ENCODE peak calls at places on chromosome 16, in five cellular contexts. One of them, this sample, is unnamed.

GRCh38 chr16:82199209-82199608 is 29.2 kb upstream of the MPHOSPH6 start:
- DNase-seq in heart right ventricle: no peak
- DNase-seq in DND-41: no peak
- DNase-seq in A549: no peak
- DNase-seq in ovary: no peak
- DNase-seq in this sample: no peak

GRCh38 chr16:88005148-88005547 is 53.9 kb downstream of the BANP start:
- DNase-seq in DND-41: no peak
- DNase-seq in ovary: no peak
- DNase-seq in heart right ventricle: no peak
- DNase-seq in A549: no peak
- DNase-seq in this sample: no peak

GRCh38 chr16:78289844-78290277 is 190.4 kb downstream of the WWOX start:
- DNase-seq in A549: no peak
- DNase-seq in DND-41: no peak
- DNase-seq in heart right ventricle: no peak
- DNase-seq in ovary: no peak
- DNase-seq in this sample: no peak

GRCh38 chr16:85879975-85880831 is 18.8 kb upstream of the IRF8 start:
- DNase-seq in heart right ventricle: no peak
- DNase-seq in ovary: no peak
- DNase-seq in DND-41: no peak
- DNase-seq in A549: no peak
- DNase-seq in this sample: peak; percentile 59

GRCh38 chr16:78500659-78501226 is 401.3 kb downstream of the WWOX start:
- DNase-seq in ovary: no peak
- DNase-seq in DND-41: no peak
- DNase-seq in A549: no peak
- DNase-seq in heart right ventricle: no peak
- DNase-seq in this sample: no peak

GRCh38 chr16:77214411-77215138 is 15.4 kb downstream of the SYCE1L start:
- DNase-seq in heart right ventricle: no peak
- DNase-seq in DND-41: no peak
- DNase-seq in A549: no peak
- DNase-seq in ovary: no peak
- DNase-seq in this sample: no peak

GRCh38 chr16:69179255-69180010 is 7.5 kb upstream of the SNTB2 start:
- DNase-seq in A549: no peak
- DNase-seq in heart right ventricle: peak; percentile 55
- DNase-seq in ovary: peak; percentile 81
- DNase-seq in DND-41: no peak
- DNase-seq in this sample: no peak

GRCh38 chr16:85151603-85152413 is 39.5 kb upstream of the CIBAR2 start:
- DNase-seq in ovary: peak; percentile 80
- DNase-seq in DND-41: no peak
- DNase-seq in A549: no peak
- DNase-seq in heart right ventricle: peak; percentile 83
- DNase-seq in this sample: peak; percentile 82

GRCh38 chr16:30005341-30006094 is 5.3 kb downstream of the DOC2A start:
- DNase-seq in heart right ventricle: no peak
- DNase-seq in DND-41: peak; percentile 49
- DNase-seq in ovary: peak; percentile 46
- DNase-seq in A549: peak; percentile 90
- DNase-seq in this sample: peak; percentile 84

GRCh38 chr16:49620158-49620867 is 235.6 kb downstream of the ZNF423 start:
- DNase-seq in ovary: peak; percentile 82
- DNase-seq in DND-41: no peak
- DNase-seq in heart right ventricle: peak; percentile 89
- DNase-seq in A549: peak; percentile 44
- DNase-seq in this sample: no peak

GRCh38 chr16:85461814-85462404 is 151.2 kb upstream of the GSE1 start:
- DNase-seq in heart right ventricle: peak; percentile 33
- DNase-seq in DND-41: peak; percentile 75
- DNase-seq in A549: no peak
- DNase-seq in ovary: peak; percentile 70
- DNase-seq in this sample: no peak

GRCh38 chr16:74661064-74661463 is 5.6 kb downstream of the RFWD3 start:
- DNase-seq in ovary: no peak
- DNase-seq in heart right ventricle: no peak
- DNase-seq in A549: no peak
- DNase-seq in DND-41: no peak
- DNase-seq in this sample: no peak

GRCh38 chr16:74667215-74667765 is 613 bp upstream of the RFWD3 start:
- DNase-seq in DND-41: peak; percentile 79
- DNase-seq in ovary: peak; percentile 41
- DNase-seq in A549: no peak
- DNase-seq in heart right ventricle: peak; percentile 31
- DNase-seq in this sample: peak; percentile 25

GRCh38 chr16:74666010-74666421 is 661 bp downstream of the RFWD3 start:
- DNase-seq in DND-41: no peak
- DNase-seq in ovary: no peak
- DNase-seq in A549: no peak
- DNase-seq in heart right ventricle: no peak
- DNase-seq in this sample: no peak

GRCh38 chr16:74666425-74667214 is at the start of gene RFWD3:
- DNase-seq in heart right ventricle: peak; percentile 91
- DNase-seq in DND-41: peak; percentile 98
- DNase-seq in A549: peak; percentile 100
- DNase-seq in ovary: peak; percentile 95
- DNase-seq in this sample: peak; percentile 98
- TF ChIP-seq CTCF in heart right ventricle: no peak
- TF ChIP-seq CTCF in DND-41: no peak
- TF ChIP-seq CTCF in A549: no peak
- TF ChIP-seq CTCF in ovary: no peak
- TF ChIP-seq CTCF in this sample: peak; percentile 1

GRCh38 chr16:56741399-56741798 is 11.5 kb downstream of the NUP93 start:
- DNase-seq in A549: no peak
- DNase-seq in DND-41: no peak
- DNase-seq in ovary: no peak
- DNase-seq in heart right ventricle: no peak
- DNase-seq in this sample: no peak

GRCh38 chr16:56742030-56742984 is 12.4 kb downstream of the NUP93 start:
- DNase-seq in ovary: no peak
- DNase-seq in A549: no peak
- DNase-seq in DND-41: no peak
- DNase-seq in heart right ventricle: no peak
- DNase-seq in this sample: no peak

GRCh38 chr16:56744996-56745640 is 15.2 kb downstream of the NUP93 start:
- DNase-seq in DND-41: no peak
- DNase-seq in A549: no peak
- DNase-seq in ovary: no peak
- DNase-seq in heart right ventricle: no peak
- DNase-seq in this sample: no peak

GRCh38 chr16:56747486-56748045 is 17.6 kb downstream of the NUP93 start:
- DNase-seq in DND-41: no peak
- DNase-seq in ovary: no peak
- DNase-seq in heart right ventricle: no peak
- DNase-seq in A549: no peak
- DNase-seq in this sample: no peak

DNA sequence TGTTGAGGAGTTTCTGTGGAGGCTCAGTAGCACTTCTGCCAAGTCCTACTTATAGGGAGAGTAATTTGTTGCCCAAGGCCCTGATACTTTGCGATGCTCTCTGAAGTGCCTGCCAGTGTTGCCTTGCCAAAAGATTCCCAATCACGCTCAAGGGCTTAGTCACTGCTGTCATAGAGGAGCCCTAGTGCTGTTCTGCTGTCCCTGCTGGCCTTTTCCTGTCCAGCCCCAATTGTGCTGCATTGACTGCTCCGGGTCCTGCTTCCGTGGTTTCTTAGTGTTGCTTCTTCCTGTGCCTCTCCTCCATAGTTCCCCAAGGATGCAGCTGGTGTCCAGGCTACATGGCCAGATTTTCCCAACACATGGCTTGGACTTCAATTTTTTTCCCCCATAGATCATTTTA is 13.9 kb downstream of the NUP93 start:
- DNase-seq in ovary: no peak
- DNase-seq in A549: no peak
- DNase-seq in DND-41: no peak
- DNase-seq in heart right ventricle: no peak
- DNase-seq in this sample: no peak
- TF ChIP-seq CTCF in ovary: no peak
- TF ChIP-seq CTCF in A549: no peak
- TF ChIP-seq CTCF in DND-41: no peak
- TF ChIP-seq CTCF in heart right ventricle: peak; percentile 14
- TF ChIP-seq CTCF in this sample: no peak

DNA sequence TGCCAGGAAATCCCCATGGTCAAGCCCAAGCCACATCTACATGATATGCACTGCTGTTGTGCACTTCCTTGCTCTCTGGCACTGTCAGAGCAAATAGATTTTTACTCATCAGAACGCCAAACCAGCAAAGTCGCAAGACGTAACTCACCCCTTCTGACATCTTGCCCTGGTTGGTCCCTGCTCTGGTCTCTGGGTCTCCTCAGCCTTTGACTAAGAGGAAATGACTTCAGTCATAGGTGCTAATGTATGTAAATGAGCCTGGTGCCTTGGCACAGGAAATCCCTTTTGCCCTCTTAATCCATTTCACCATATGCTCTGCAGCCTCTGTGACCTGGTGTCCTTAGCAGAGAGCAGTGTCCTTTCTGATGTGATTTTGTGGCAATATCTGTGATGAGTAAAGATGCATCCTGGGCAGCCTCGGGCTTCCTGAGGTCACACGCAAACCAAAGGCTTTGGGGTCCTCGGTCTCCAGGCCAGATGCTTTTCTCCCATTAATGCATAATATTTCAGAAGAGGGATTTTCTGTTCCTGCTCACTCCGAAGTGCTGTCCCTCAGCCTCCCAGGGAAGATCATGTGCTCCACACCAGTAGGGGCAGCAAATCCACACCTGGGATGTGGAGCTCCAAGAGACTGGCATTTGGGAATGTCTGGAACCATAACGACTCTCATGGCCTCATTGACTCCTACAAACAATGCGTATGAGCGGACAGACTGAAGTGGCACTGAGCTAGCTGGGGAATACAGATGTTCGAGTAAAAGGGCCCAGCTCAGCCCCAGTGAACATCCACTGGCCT is 66.9 kb downstream of the GP2 start:
- DNase-seq in ovary: no peak
- DNase-seq in A549: no peak
- DNase-seq in DND-41: no peak
- DNase-seq in heart right ventricle: no peak
- DNase-seq in this sample: no peak
- TF ChIP-seq CTCF in ovary: no peak
- TF ChIP-seq CTCF in A549: no peak
- TF ChIP-seq CTCF in DND-41: no peak
- TF ChIP-seq CTCF in heart right ventricle: no peak
- TF ChIP-seq CTCF in this sample: no peak

GRCh38 chr16:67805718-67806427 is 487 bp downstream of the RANBP10 start:
- DNase-seq in heart right ventricle: no peak
- DNase-seq in ovary: no peak
- DNase-seq in A549: no peak
- DNase-seq in DND-41: peak; percentile 14
- DNase-seq in this sample: no peak
- TF ChIP-seq CTCF in heart right ventricle: no peak
- TF ChIP-seq CTCF in ovary: no peak
- TF ChIP-seq CTCF in A549: no peak
- TF ChIP-seq CTCF in DND-41: no peak
- TF ChIP-seq CTCF in this sample: no peak

GRCh38 chr16:73996624-73997339 is 299.8 kb upstream of the PSMD7 start:
- DNase-seq in DND-41: no peak
- DNase-seq in A549: no peak
- DNase-seq in ovary: no peak
- DNase-seq in heart right ventricle: no peak
- DNase-seq in this sample: no peak

GRCh38 chr16:73993878-73994277 is 302.7 kb upstream of the PSMD7 start:
- DNase-seq in A549: no peak
- DNase-seq in heart right ventricle: no peak
- DNase-seq in DND-41: no peak
- DNase-seq in ovary: no peak
- DNase-seq in this sample: no peak

DNA sequence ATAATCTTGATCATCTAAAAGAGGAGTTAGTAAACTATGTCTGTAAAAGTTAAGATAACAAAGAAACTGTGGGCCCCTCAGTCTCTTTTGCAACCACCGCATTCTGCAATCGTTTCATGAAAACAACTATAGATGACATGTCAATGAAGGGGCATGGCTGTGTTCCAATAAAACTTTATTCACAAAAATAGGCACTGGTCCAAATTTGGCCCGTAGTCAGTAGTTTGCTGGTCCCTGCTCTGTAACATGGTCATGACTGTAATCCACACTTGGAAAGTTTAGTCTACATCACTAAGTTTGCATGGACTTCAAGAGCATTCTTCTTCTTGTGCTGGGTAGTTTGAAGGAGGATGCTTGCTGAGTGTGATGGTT is 299.3 kb upstream of the PSMD7 start:
- DNase-seq in A549: no peak
- DNase-seq in heart right ventricle: no peak
- DNase-seq in ovary: no peak
- DNase-seq in DND-41: no peak
- DNase-seq in this sample: no peak
- TF ChIP-seq CTCF in A549: no peak
- TF ChIP-seq CTCF in heart right ventricle: no peak
- TF ChIP-seq CTCF in ovary: no peak
- TF ChIP-seq CTCF in DND-41: no peak
- TF ChIP-seq CTCF in this sample: no peak

DNA sequence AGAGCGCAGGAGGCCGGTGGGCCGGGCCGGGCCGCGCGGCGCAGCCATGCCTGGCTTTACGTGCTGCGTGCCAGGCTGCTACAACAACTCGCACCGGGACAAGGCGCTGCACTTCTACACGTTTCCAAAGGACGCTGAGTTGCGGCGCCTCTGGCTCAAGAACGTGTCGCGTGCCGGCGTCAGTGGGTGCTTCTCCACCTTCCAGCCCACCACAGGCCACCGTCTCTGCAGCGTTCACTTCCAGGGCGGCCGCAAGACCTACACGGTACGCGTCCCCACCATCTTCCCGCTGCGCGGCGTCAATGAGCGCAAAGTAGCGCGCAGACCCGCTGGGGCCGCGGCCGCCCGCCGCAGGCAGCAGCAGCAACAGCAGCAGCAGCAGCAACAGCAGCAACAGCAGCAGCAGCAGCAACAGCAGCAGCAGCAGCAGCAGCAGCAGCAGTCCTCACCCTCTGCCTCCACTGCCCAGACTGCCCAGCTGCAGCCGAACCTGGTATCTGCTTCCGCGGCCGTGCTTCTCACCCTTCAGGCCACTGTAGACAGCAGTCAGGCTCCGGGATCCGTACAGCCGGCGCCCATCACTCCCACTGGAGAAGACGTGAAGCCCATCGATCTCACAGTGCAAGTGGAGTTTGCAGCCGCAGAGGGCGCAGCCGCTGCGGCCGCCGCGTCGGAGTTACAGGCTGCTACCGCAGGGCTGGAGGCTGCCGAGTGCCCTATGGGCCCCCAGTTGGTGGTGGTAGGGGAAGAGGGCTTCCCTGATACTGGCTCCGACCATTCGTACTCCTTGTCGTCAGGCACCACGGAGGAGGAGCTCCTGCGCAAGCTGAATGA is 606 bp downstream of the THAP11 start:
- DNase-seq in heart right ventricle: peak; percentile 67
- DNase-seq in A549: no peak
- DNase-seq in ovary: peak; percentile 56
- DNase-seq in DND-41: peak; percentile 63
- DNase-seq in this sample: peak; percentile 74
- TF ChIP-seq CTCF in heart right ventricle: peak; percentile 41
- TF ChIP-seq CTCF in A549: no peak
- TF ChIP-seq CTCF in ovary: no peak
- TF ChIP-seq CTCF in DND-41: peak; percentile 54
- TF ChIP-seq CTCF in this sample: peak; percentile 45

This sample was measured in GM20000.